ENCODE peak calls at places on chromosomes 6 and 20, in four cellular contexts. A is DMS79, P is ACHN, Q is GM13976. Z is an unnamed sample.

GRCh38 chr20:51800132-51800721 is 2.1 kb downstream of the SALL4 start:
- DNase-seq in Q (peak; percentile 83), P (peak; percentile 32), A (peak; percentile 34), Z (peak; percentile 95)

GRCh38 chr6:93293399-93294271 is 125.7 kb downstream of the EPHA7 start:
- DNase-seq in P (no peak), A (no peak), Q (no peak), Z (no peak)

GRCh38 chr6:100163035-100163434 is 169.0 kb upstream of the MCHR2 start:
- DNase-seq in Q (no peak), P (no peak), A (no peak), Z (peak; percentile 49)

GRCh38 chr6:21826031-21826430 is 232.5 kb downstream of the SOX4 start:
- DNase-seq in Q (no peak), A (no peak), P (peak; percentile 90), Z (no peak)

GRCh38 chr20:3420211-3420707 is 12.8 kb upstream of the DNAAF9 start:
- DNase-seq in A (peak; percentile 87), P (no peak), Q (peak; percentile 78), Z (no peak)

GRCh38 chr6:124066995-124067552 is 263.4 kb downstream of the NKAIN2 start:
- DNase-seq in A (no peak), Q (no peak), P (no peak), Z (no peak)

GRCh38 chr20:25083773-25084615 is 2.1 kb upstream of the VSX1 start:
- DNase-seq in Q (peak; percentile 52), P (no peak), A (no peak), Z (peak; percentile 87)

GRCh38 chr6:156883497-156884252 is 106.5 kb downstream of the ARID1B start:
- DNase-seq in Q (no peak), P (no peak), A (peak; percentile 56), Z (no peak)

GRCh38 chr20:25251019-25251418 is 3.1 kb downstream of the PYGB start:
- DNase-seq in P (no peak), Q (no peak), A (no peak), Z (no peak)

GRCh38 chr6:111096246-111096645 is 8.9 kb downstream of the SLC16A10 start:
- DNase-seq in A (peak; percentile 77), P (no peak), Q (no peak), Z (no peak)

GRCh38 chr6:18367371-18367770 is 19.8 kb upstream of the RNF144B start:
- DNase-seq in P (no peak), A (no peak), Q (no peak), Z (no peak)

GRCh38 chr6:161347988-161348627 is 74.2 kb upstream of the AGPAT4 start:
- DNase-seq in P (no peak), Q (no peak), A (no peak), Z (no peak)

GRCh38 chr20:33915726-33916331 is 77.9 kb upstream of the RALY start:
- DNase-seq in P (peak; percentile 27), A (no peak), Q (peak; percentile 72), Z (peak; percentile 87)

GRCh38 chr20:63003546-63003945 is 3.2 kb downstream of the BHLHE23 start:
- DNase-seq in P (no peak), A (no peak), Q (no peak), Z (peak; percentile 88)

GRCh38 chr20:57536759-57537724 is 12.1 kb upstream of the CTCFL start:
- DNase-seq in Q (no peak), A (no peak), P (no peak), Z (no peak)

GRCh38 chr20:58111340-58112016 is 117.0 kb downstream of the ANKRD60 start:
- DNase-seq in Q (no peak), A (no peak), P (no peak), Z (no peak)

GRCh38 chr20:57388953-57389694 is 2.1 kb upstream of the RBM38 start:
- DNase-seq in A (no peak), P (peak; percentile 77), Q (peak; percentile 87), Z (peak; percentile 95)